ENCODE peak calls at places on chromosomes 12 and 14, in six cellular contexts. I is H1, A is HepG2, L is K562, E is GM12878, F is SK-N-SH. M is an unnamed sample.

GRCh38 chr14:24422261-24422660 is 7.2 kb downstream of the CBLN3 start:
- DNase-seq in I (no peak), F (no peak), A (no peak), E (no peak), L (no peak), M (no peak)

GRCh38 chr14:101554991-101555668 is 6.2 kb upstream of the DIO3 start:
- DNase-seq in A (peak; percentile 14), F (peak; percentile 30), L (no peak), E (no peak), I (no peak), M (no peak)

GRCh38 chr12:105157598-105157997 is 50.1 kb downstream of the WASHC4 start:
- DNase-seq in E (no peak), F (no peak), A (no peak), I (no peak), L (no peak), M (no peak)

GRCh38 chr12:93146278-93146939 is 217.3 kb upstream of the EEA1 start:
- DNase-seq in L (peak; percentile 25), I (no peak), A (no peak), F (no peak), E (no peak), M (no peak)

GRCh38 chr12:111616177-111616623 is 17.1 kb upstream of the ATXN2 start:
- DNase-seq in E (no peak), I (no peak), F (no peak), L (peak; percentile 19), A (peak; percentile 67), M (no peak)

GRCh38 chr14:75222208-75222701 is 45.8 kb upstream of the TMED10 start:
- DNase-seq in A (no peak), L (peak; percentile 34), E (peak; percentile 53), I (no peak), F (no peak), M (no peak)

GRCh38 chr12:1173806-1174617 is 183.0 kb downstream of the ERC1 start:
- DNase-seq in E (no peak), L (no peak), I (no peak), A (no peak), F (no peak), M (no peak)

GRCh38 chr12:121942145-121942718 is 23.8 kb downstream of the CFAP251 start:
- DNase-seq in L (no peak), A (no peak), F (no peak), I (no peak), E (no peak), M (no peak)

GRCh38 chr12:79174656-79175055 is 310.1 kb downstream of the SYT1 start:
- DNase-seq in I (no peak), A (peak; percentile 5), E (no peak), L (no peak), F (no peak), M (peak; percentile 42)

GRCh38 chr12:24919346-24920001 is 29.4 kb downstream of the BCAT1 start:
- DNase-seq in F (no peak), E (no peak), I (no peak), L (no peak), A (no peak), M (no peak)

GRCh38 chr12:12367096-12367998 is 10.5 kb downstream of the BORCS5 start:
- DNase-seq in L (no peak), I (no peak), F (no peak), A (no peak), E (no peak), M (no peak)

GRCh38 chr14:79011920-79012204 is 841.7 kb downstream of the NRXN3 start:
- DNase-seq in E (no peak), F (no peak), L (no peak), I (no peak), A (no peak), M (no peak)

GRCh38 chr14:99117671-99118045 is 154.3 kb downstream of the BCL11B start:
- DNase-seq in I (no peak), A (no peak), E (no peak), L (no peak), F (no peak), M (no peak)

GRCh38 chr14:104118006-104118844 is 20.2 kb upstream of the KIF26A start:
- DNase-seq in F (peak; percentile 22), E (no peak), I (peak; percentile 53), A (no peak), L (no peak), M (no peak)

GRCh38 chr12:114395755-114396152 is 10.2 kb downstream of the TBX5 start:
- DNase-seq in I (no peak), F (no peak), E (no peak), L (no peak), A (no peak), M (no peak)

GRCh38 chr12:50160643-50161042 is 6.5 kb downstream of the CERS5 start:
- DNase-seq in F (no peak), A (no peak), E (no peak), I (no peak), L (no peak), M (no peak)

GRCh38 chr12:77888611-77889010 is 57.9 kb downstream of the NAV3 start:
- DNase-seq in F (no peak), I (no peak), E (no peak), L (no peak), A (peak; percentile 27), M (peak; percentile 67)

GRCh38 chr12:47758584-47758833 is 171 bp downstream of the RAPGEF3 start:
- DNase-seq in L (no peak), F (no peak), I (no peak), E (no peak), A (no peak), M (no peak)

GRCh38 chr14:80698974-80699373 is 242.6 kb downstream of the CEP128 start:
- DNase-seq in L (no peak), E (no peak), F (no peak), I (no peak), A (no peak), M (no peak)

GRCh38 chr14:70052990-70053389 is 135.8 kb downstream of the SLC8A3 start:
- DNase-seq in L (peak; percentile 20), F (no peak), I (peak; percentile 72), E (no peak), A (peak; percentile 38), M (no peak)

GRCh38 chr12:118344829-118345228 is 27.9 kb downstream of the TAOK3 start:
- DNase-seq in E (no peak), A (no peak), I (no peak), L (no peak), F (no peak), M (no peak)

GRCh38 chr12:49866859-49867579 is 24.1 kb upstream of the BCDIN3D start:
- DNase-seq in E (no peak), A (peak; percentile 43), I (peak; percentile 96), L (peak; percentile 83), F (peak; percentile 89), M (peak; percentile 52)

GRCh38 chr14:68673464-68673863 is 119.4 kb downstream of the ZFP36L1 start:
- DNase-seq in E (no peak), L (no peak), I (no peak), F (no peak), A (no peak), M (no peak)

GRCh38 chr12:13799574-13799973 is 181.8 kb downstream of the GRIN2B start:
- DNase-seq in I (peak; percentile 53), L (no peak), F (no peak), E (no peak), A (no peak), M (no peak)

GRCh38 chr12:90695415-90695814 is 259.6 kb downstream of the CCER1 start:
- DNase-seq in A (no peak), L (no peak), F (no peak), E (no peak), I (no peak), M (no peak)
- H3K4me3 ChIP-seq in A (no peak overlapping the region), L (no peak overlapping the region), F (no peak overlapping the region), E (no peak overlapping the region), I (no peak overlapping the region), M (no peak overlapping the region)

DNA sequence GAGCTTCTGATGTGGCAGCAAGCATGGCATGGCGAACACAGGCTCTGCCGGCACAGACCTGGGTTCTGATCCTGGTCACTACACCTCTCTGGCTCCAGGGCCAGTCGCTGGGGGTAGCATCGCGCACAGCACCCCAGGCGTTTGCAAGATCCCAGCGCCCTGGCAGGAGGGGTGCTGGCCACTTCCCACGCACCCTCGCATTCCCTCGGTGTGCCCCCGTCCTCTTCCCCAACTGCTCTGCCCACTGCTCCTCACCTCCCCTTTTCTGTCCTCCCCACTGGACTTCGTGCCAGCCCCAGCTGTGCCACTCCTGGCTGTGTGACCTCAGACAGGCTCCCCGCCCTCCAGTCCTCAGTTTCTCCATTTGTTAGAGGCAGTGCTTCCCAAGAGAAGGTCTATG is 2.8 kb downstream of the CDK2AP1 start:
- DNase-seq in E (no peak), F (peak; percentile 34), A (no peak), I (no peak), L (no peak), M (no peak)
- TF ChIP-seq JUND in E (no peak), F (no peak), A (no peak), I (no peak), L (no peak), M (no peak)

DNA sequence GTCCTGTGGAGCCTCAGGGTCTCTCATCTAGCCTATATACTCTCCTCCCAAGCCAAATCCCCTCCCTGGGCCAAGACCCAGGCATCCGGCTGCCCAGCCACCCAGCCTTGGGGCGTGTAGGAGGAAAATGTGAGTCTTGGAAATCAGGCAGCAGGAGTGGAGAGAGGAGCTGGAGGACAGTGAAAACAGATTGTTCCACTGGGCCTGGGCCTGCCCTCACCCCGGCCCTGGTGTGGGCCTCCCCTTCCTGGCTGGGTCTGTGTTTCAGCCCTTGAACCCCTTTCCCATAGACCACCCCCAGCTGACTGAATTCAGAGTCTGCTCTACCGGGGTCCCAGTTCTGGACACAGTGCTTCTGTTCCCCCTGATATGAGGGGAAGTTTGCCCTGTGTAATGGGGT is 6.7 kb downstream of the ITGA5 start:
- DNase-seq in F (no peak), A (no peak), I (peak; percentile 39), E (no peak), L (no peak), M (no peak)
- H3K4me3 ChIP-seq in F (no peak overlapping the region), A (no peak overlapping the region), I (no peak overlapping the region), E (no peak overlapping the region), L (no peak overlapping the region), M (no peak overlapping the region)

GRCh38 chr12:59615392-59616165 is 19.8 kb downstream of the SLC16A7 start:
- DNase-seq in I (no peak), A (no peak), L (no peak), E (no peak), F (no peak), M (no peak)

GRCh38 chr12:59620326-59620725 is 24.5 kb downstream of the SLC16A7 start:
- DNase-seq in F (no peak), I (no peak), A (no peak), E (no peak), L (no peak), M (no peak)

GRCh38 chr12:59624732-59625455 is 29.1 kb downstream of the SLC16A7 start:
- DNase-seq in L (no peak), A (no peak), I (no peak), F (no peak), E (no peak), M (no peak)

DNA sequence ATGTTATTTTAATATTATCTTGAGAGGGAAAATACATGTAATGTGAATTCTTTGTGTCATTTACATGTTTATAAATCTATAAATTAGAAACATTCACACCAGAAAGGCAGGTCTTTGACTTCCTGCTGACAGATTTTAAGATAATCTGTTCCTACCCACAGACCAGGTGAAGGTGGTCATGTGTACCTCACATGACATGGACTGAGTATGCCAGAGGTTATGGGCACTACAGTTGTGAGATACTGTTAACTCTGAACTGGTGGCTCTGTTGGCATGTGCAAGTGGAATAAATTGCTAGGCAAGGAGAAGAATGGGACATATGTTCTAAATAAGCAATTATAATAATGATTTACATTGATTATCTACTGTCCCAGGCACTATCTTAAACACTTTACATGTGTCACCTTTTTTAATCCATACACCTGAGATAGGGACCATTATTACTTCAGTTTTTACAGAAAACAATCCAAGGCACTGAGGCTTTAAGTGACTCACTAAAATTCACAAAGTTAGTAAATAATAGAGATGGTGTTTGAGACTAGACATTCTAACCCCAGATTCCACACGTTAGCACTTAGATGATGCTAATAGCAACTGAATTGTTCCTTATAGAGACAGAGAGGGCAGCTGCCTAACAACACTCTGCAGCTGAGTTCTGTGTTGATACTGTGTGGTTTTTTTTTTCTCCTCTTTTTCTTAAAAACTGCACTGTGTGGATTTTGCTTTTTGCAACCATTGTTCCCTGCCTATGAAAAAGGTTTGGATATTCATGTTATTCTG is 23.8 kb downstream of the SLC16A7 start:
- DNase-seq in A (no peak), I (no peak), L (no peak), F (no peak), E (no peak), M (no peak)
- TF ChIP-seq JUND in A (no peak), I (no peak), L (no peak), F (no peak), E (no peak), M (no peak)

M was measured in HCT116.